ENCODE peak calls at places on chromosomes 2 and 18, in ten cellular contexts. One of them, this sample, is unnamed.

GRCh38 chr2:153105829-153106578 is 372.6 kb downstream of the RPRM start:
- DNase-seq in stimulated activated CD8-positive, alpha-beta memory T cell treated with anti-CD3 and anti-CD28 coated beads, Interleukin-7, amount 100 ng/mL, for 24 hours: no peak
- DNase-seq in activated CD4-positive, alpha-beta T cell treated with anti-CD3 and anti-CD28 coated beads, Interleukin-2, amount 50 U/mL, for 48 hours: no peak
- DNase-seq in NCI-H1092 treated with DMSO at 0.1 percent for 48 hours: no peak
- DNase-seq in SW480: no peak
- DNase-seq in frontal cortex: no peak
- DNase-seq in nephron progenitor cell: no peak
- DNase-seq in NCI-H1694: no peak
- DNase-seq in brain microvascular endothelial cell: no peak
- DNase-seq in sigmoid colon: no peak
- DNase-seq in this sample: no peak

GRCh38 chr2:132256251-132256902 is 94.6 kb upstream of the ANKRD30BL start:
- DNase-seq in stimulated activated CD8-positive, alpha-beta memory T cell treated with anti-CD3 and anti-CD28 coated beads, Interleukin-7, amount 100 ng/mL, for 24 hours: no peak
- DNase-seq in activated CD4-positive, alpha-beta T cell treated with anti-CD3 and anti-CD28 coated beads, Interleukin-2, amount 50 U/mL, for 48 hours: no peak
- DNase-seq in NCI-H1092 treated with DMSO at 0.1 percent for 48 hours: no peak
- DNase-seq in SW480: no peak
- DNase-seq in frontal cortex: no peak
- DNase-seq in nephron progenitor cell: no peak
- DNase-seq in NCI-H1694: no peak
- DNase-seq in brain microvascular endothelial cell: no peak
- DNase-seq in sigmoid colon: no peak
- DNase-seq in this sample: no peak

GRCh38 chr2:223598994-223599645 is 3.0 kb downstream of the SCG2 start:
- DNase-seq in stimulated activated CD8-positive, alpha-beta memory T cell treated with anti-CD3 and anti-CD28 coated beads, Interleukin-7, amount 100 ng/mL, for 24 hours: no peak
- DNase-seq in activated CD4-positive, alpha-beta T cell treated with anti-CD3 and anti-CD28 coated beads, Interleukin-2, amount 50 U/mL, for 48 hours: no peak
- DNase-seq in NCI-H1092 treated with DMSO at 0.1 percent for 48 hours: peak
- DNase-seq in SW480: no peak
- DNase-seq in frontal cortex: no peak
- DNase-seq in nephron progenitor cell: no peak
- DNase-seq in NCI-H1694: peak
- DNase-seq in brain microvascular endothelial cell: peak
- DNase-seq in sigmoid colon: no peak
- DNase-seq in this sample: no peak

GRCh38 chr2:101063352-101063751 is 61.3 kb downstream of the RPL31 start:
- DNase-seq in stimulated activated CD8-positive, alpha-beta memory T cell treated with anti-CD3 and anti-CD28 coated beads, Interleukin-7, amount 100 ng/mL, for 24 hours: no peak
- DNase-seq in activated CD4-positive, alpha-beta T cell treated with anti-CD3 and anti-CD28 coated beads, Interleukin-2, amount 50 U/mL, for 48 hours: no peak
- DNase-seq in NCI-H1092 treated with DMSO at 0.1 percent for 48 hours: no peak
- DNase-seq in SW480: peak
- DNase-seq in frontal cortex: no peak
- DNase-seq in nephron progenitor cell: no peak
- DNase-seq in NCI-H1694: no peak
- DNase-seq in brain microvascular endothelial cell: peak
- DNase-seq in sigmoid colon: no peak
- DNase-seq in this sample: no peak

GRCh38 chr2:197008229-197008628 is 81.7 kb upstream of the PGAP1 start:
- DNase-seq in stimulated activated CD8-positive, alpha-beta memory T cell treated with anti-CD3 and anti-CD28 coated beads, Interleukin-7, amount 100 ng/mL, for 24 hours: no peak
- DNase-seq in activated CD4-positive, alpha-beta T cell treated with anti-CD3 and anti-CD28 coated beads, Interleukin-2, amount 50 U/mL, for 48 hours: no peak
- DNase-seq in NCI-H1092 treated with DMSO at 0.1 percent for 48 hours: no peak
- DNase-seq in SW480: no peak
- DNase-seq in frontal cortex: no peak
- DNase-seq in nephron progenitor cell: no peak
- DNase-seq in NCI-H1694: no peak
- DNase-seq in brain microvascular endothelial cell: peak
- DNase-seq in sigmoid colon: no peak
- DNase-seq in this sample: no peak

GRCh38 chr18:49061906-49062831 is 111.4 kb upstream of the SMAD7 start:
- DNase-seq in stimulated activated CD8-positive, alpha-beta memory T cell treated with anti-CD3 and anti-CD28 coated beads, Interleukin-7, amount 100 ng/mL, for 24 hours: no peak
- DNase-seq in activated CD4-positive, alpha-beta T cell treated with anti-CD3 and anti-CD28 coated beads, Interleukin-2, amount 50 U/mL, for 48 hours: no peak
- DNase-seq in NCI-H1092 treated with DMSO at 0.1 percent for 48 hours: no peak
- DNase-seq in SW480: no peak
- DNase-seq in frontal cortex: no peak
- DNase-seq in nephron progenitor cell: no peak
- DNase-seq in NCI-H1694: no peak
- DNase-seq in brain microvascular endothelial cell: no peak
- DNase-seq in sigmoid colon: no peak
- DNase-seq in this sample: no peak

GRCh38 chr2:237978058-237978712 is 11.4 kb downstream of the UBE2F start:
- DNase-seq in stimulated activated CD8-positive, alpha-beta memory T cell treated with anti-CD3 and anti-CD28 coated beads, Interleukin-7, amount 100 ng/mL, for 24 hours: no peak
- DNase-seq in activated CD4-positive, alpha-beta T cell treated with anti-CD3 and anti-CD28 coated beads, Interleukin-2, amount 50 U/mL, for 48 hours: no peak
- DNase-seq in NCI-H1092 treated with DMSO at 0.1 percent for 48 hours: no peak
- DNase-seq in SW480: no peak
- DNase-seq in frontal cortex: peak
- DNase-seq in nephron progenitor cell: no peak
- DNase-seq in NCI-H1694: no peak
- DNase-seq in brain microvascular endothelial cell: no peak
- DNase-seq in sigmoid colon: peak
- DNase-seq in this sample: no peak

GRCh38 chr18:73861771-73862170 is 285.9 kb downstream of the FBXO15 start:
- DNase-seq in stimulated activated CD8-positive, alpha-beta memory T cell treated with anti-CD3 and anti-CD28 coated beads, Interleukin-7, amount 100 ng/mL, for 24 hours: no peak
- DNase-seq in activated CD4-positive, alpha-beta T cell treated with anti-CD3 and anti-CD28 coated beads, Interleukin-2, amount 50 U/mL, for 48 hours: no peak
- DNase-seq in NCI-H1092 treated with DMSO at 0.1 percent for 48 hours: no peak
- DNase-seq in SW480: no peak
- DNase-seq in frontal cortex: no peak
- DNase-seq in nephron progenitor cell: no peak
- DNase-seq in NCI-H1694: no peak
- DNase-seq in brain microvascular endothelial cell: no peak
- DNase-seq in sigmoid colon: no peak
- DNase-seq in this sample: no peak

GRCh38 chr2:241769819-241770184 is 6.8 kb upstream of the GAL3ST2 start:
- DNase-seq in stimulated activated CD8-positive, alpha-beta memory T cell treated with anti-CD3 and anti-CD28 coated beads, Interleukin-7, amount 100 ng/mL, for 24 hours: no peak
- DNase-seq in activated CD4-positive, alpha-beta T cell treated with anti-CD3 and anti-CD28 coated beads, Interleukin-2, amount 50 U/mL, for 48 hours: no peak
- DNase-seq in NCI-H1092 treated with DMSO at 0.1 percent for 48 hours: no peak
- DNase-seq in SW480: no peak
- DNase-seq in frontal cortex: peak
- DNase-seq in nephron progenitor cell: no peak
- DNase-seq in NCI-H1694: no peak
- DNase-seq in brain microvascular endothelial cell: no peak
- DNase-seq in sigmoid colon: peak
- DNase-seq in this sample: no peak

GRCh38 chr2:240374085-240374907 is 61.2 kb upstream of the GPC1 start:
- DNase-seq in stimulated activated CD8-positive, alpha-beta memory T cell treated with anti-CD3 and anti-CD28 coated beads, Interleukin-7, amount 100 ng/mL, for 24 hours: no peak
- DNase-seq in activated CD4-positive, alpha-beta T cell treated with anti-CD3 and anti-CD28 coated beads, Interleukin-2, amount 50 U/mL, for 48 hours: no peak
- DNase-seq in NCI-H1092 treated with DMSO at 0.1 percent for 48 hours: no peak
- DNase-seq in SW480: peak
- DNase-seq in frontal cortex: no peak
- DNase-seq in nephron progenitor cell: no peak
- DNase-seq in NCI-H1694: no peak
- DNase-seq in brain microvascular endothelial cell: peak
- DNase-seq in sigmoid colon: peak
- DNase-seq in this sample: no peak

GRCh38 chr18:12087483-12087960 is 6.1 kb upstream of the ANKRD62 start:
- DNase-seq in stimulated activated CD8-positive, alpha-beta memory T cell treated with anti-CD3 and anti-CD28 coated beads, Interleukin-7, amount 100 ng/mL, for 24 hours: no peak
- DNase-seq in activated CD4-positive, alpha-beta T cell treated with anti-CD3 and anti-CD28 coated beads, Interleukin-2, amount 50 U/mL, for 48 hours: no peak
- DNase-seq in NCI-H1092 treated with DMSO at 0.1 percent for 48 hours: no peak
- DNase-seq in SW480: no peak
- DNase-seq in frontal cortex: no peak
- DNase-seq in nephron progenitor cell: no peak
- DNase-seq in NCI-H1694: no peak
- DNase-seq in brain microvascular endothelial cell: no peak
- DNase-seq in sigmoid colon: no peak
- DNase-seq in this sample: no peak

GRCh38 chr2:66537001-66537400 is 102.1 kb downstream of the MEIS1 start:
- DNase-seq in stimulated activated CD8-positive, alpha-beta memory T cell treated with anti-CD3 and anti-CD28 coated beads, Interleukin-7, amount 100 ng/mL, for 24 hours: no peak
- DNase-seq in activated CD4-positive, alpha-beta T cell treated with anti-CD3 and anti-CD28 coated beads, Interleukin-2, amount 50 U/mL, for 48 hours: no peak
- DNase-seq in NCI-H1092 treated with DMSO at 0.1 percent for 48 hours: peak
- DNase-seq in SW480: no peak
- DNase-seq in frontal cortex: no peak
- DNase-seq in nephron progenitor cell: no peak
- DNase-seq in NCI-H1694: no peak
- DNase-seq in brain microvascular endothelial cell: no peak
- DNase-seq in sigmoid colon: no peak
- DNase-seq in this sample: no peak

GRCh38 chr2:164028764-164029534 is 293.1 kb upstream of the FIGN start:
- DNase-seq in stimulated activated CD8-positive, alpha-beta memory T cell treated with anti-CD3 and anti-CD28 coated beads, Interleukin-7, amount 100 ng/mL, for 24 hours: no peak
- DNase-seq in activated CD4-positive, alpha-beta T cell treated with anti-CD3 and anti-CD28 coated beads, Interleukin-2, amount 50 U/mL, for 48 hours: no peak
- DNase-seq in NCI-H1092 treated with DMSO at 0.1 percent for 48 hours: no peak
- DNase-seq in SW480: no peak
- DNase-seq in frontal cortex: no peak
- DNase-seq in nephron progenitor cell: no peak
- DNase-seq in NCI-H1694: no peak
- DNase-seq in brain microvascular endothelial cell: no peak
- DNase-seq in sigmoid colon: no peak
- DNase-seq in this sample: no peak

GRCh38 chr2:222899413-222900181 is 38.8 kb downstream of the ACSL3 start:
- DNase-seq in stimulated activated CD8-positive, alpha-beta memory T cell treated with anti-CD3 and anti-CD28 coated beads, Interleukin-7, amount 100 ng/mL, for 24 hours: no peak
- DNase-seq in activated CD4-positive, alpha-beta T cell treated with anti-CD3 and anti-CD28 coated beads, Interleukin-2, amount 50 U/mL, for 48 hours: no peak
- DNase-seq in NCI-H1092 treated with DMSO at 0.1 percent for 48 hours: no peak
- DNase-seq in SW480: no peak
- DNase-seq in frontal cortex: no peak
- DNase-seq in nephron progenitor cell: no peak
- DNase-seq in NCI-H1694: no peak
- DNase-seq in brain microvascular endothelial cell: no peak
- DNase-seq in sigmoid colon: no peak
- DNase-seq in this sample: no peak

GRCh38 chr2:26473796-26474195 is 4.1 kb downstream of the OTOF start:
- DNase-seq in stimulated activated CD8-positive, alpha-beta memory T cell treated with anti-CD3 and anti-CD28 coated beads, Interleukin-7, amount 100 ng/mL, for 24 hours: no peak
- DNase-seq in activated CD4-positive, alpha-beta T cell treated with anti-CD3 and anti-CD28 coated beads, Interleukin-2, amount 50 U/mL, for 48 hours: no peak
- DNase-seq in NCI-H1092 treated with DMSO at 0.1 percent for 48 hours: no peak
- DNase-seq in SW480: no peak
- DNase-seq in frontal cortex: no peak
- DNase-seq in nephron progenitor cell: no peak
- DNase-seq in NCI-H1694: no peak
- DNase-seq in brain microvascular endothelial cell: no peak
- DNase-seq in sigmoid colon: no peak
- DNase-seq in this sample: no peak

GRCh38 chr2:239893236-239893515 is 132.0 kb downstream of the NDUFA10 start:
- DNase-seq in stimulated activated CD8-positive, alpha-beta memory T cell treated with anti-CD3 and anti-CD28 coated beads, Interleukin-7, amount 100 ng/mL, for 24 hours: no peak
- DNase-seq in activated CD4-positive, alpha-beta T cell treated with anti-CD3 and anti-CD28 coated beads, Interleukin-2, amount 50 U/mL, for 48 hours: no peak
- DNase-seq in NCI-H1092 treated with DMSO at 0.1 percent for 48 hours: no peak
- DNase-seq in SW480: peak
- DNase-seq in frontal cortex: no peak
- DNase-seq in nephron progenitor cell: no peak
- DNase-seq in NCI-H1694: no peak
- DNase-seq in brain microvascular endothelial cell: no peak
- DNase-seq in sigmoid colon: no peak
- DNase-seq in this sample: no peak

This sample was measured in stimulated activated naive B cell treated with anti-CD40 and anti-IgM and Interleukin-4, amounts not matched to agents 10 μg/mL and 1 μg/mL and 100 μg/mL, for 72 hours.